ENCODE peak calls at places on chromosomes 1 and 21, in six cellular contexts. One of them, this sample, is unnamed.

GRCh38 chr1:20411196-20411980 is 74.6 kb downstream of the CAMK2N1 start:
- DNase-seq in AG09319: peak
- DNase-seq in cardiac muscle cell: no peak
- DNase-seq in esophagus muscularis mucosa: no peak
- DNase-seq in AG04450: peak
- DNase-seq in HFF-Myc: peak
- DNase-seq in this sample: no peak

GRCh38 chr1:208029381-208030319 is 118.7 kb upstream of the CD34 start:
- DNase-seq in HFF-Myc: no peak
- DNase-seq in cardiac muscle cell: no peak
- DNase-seq in AG09319: peak
- DNase-seq in AG04450: peak
- DNase-seq in esophagus muscularis mucosa: no peak
- DNase-seq in this sample: no peak

GRCh38 chr1:244214009-244214967 is 163.2 kb downstream of the ZBTB18 start:
- DNase-seq in esophagus muscularis mucosa: no peak
- DNase-seq in AG09319: peak
- DNase-seq in HFF-Myc: peak
- DNase-seq in AG04450: peak
- DNase-seq in cardiac muscle cell: no peak
- DNase-seq in this sample: no peak

GRCh38 chr21:24424786-24425185 is 1182.5 kb downstream of the MRPL39 start:
- DNase-seq in esophagus muscularis mucosa: no peak
- DNase-seq in cardiac muscle cell: no peak
- DNase-seq in HFF-Myc: no peak
- DNase-seq in AG09319: no peak
- DNase-seq in AG04450: no peak
- DNase-seq in this sample: no peak

GRCh38 chr1:39573736-39574624 is 2.6 kb downstream of the PABPC4 start:
- DNase-seq in AG04450: no peak
- DNase-seq in AG09319: no peak
- DNase-seq in esophagus muscularis mucosa: no peak
- DNase-seq in cardiac muscle cell: peak
- DNase-seq in HFF-Myc: no peak
- DNase-seq in this sample: no peak

GRCh38 chr1:183021405-183022201 is 1.6 kb upstream of the LAMC1 start:
- DNase-seq in esophagus muscularis mucosa: no peak
- DNase-seq in cardiac muscle cell: no peak
- DNase-seq in AG09319: no peak
- DNase-seq in AG04450: no peak
- DNase-seq in HFF-Myc: no peak
- DNase-seq in this sample: no peak

GRCh38 chr1:155003766-155004351 is 1.3 kb downstream of the ZBTB7B start:
- DNase-seq in cardiac muscle cell: peak
- DNase-seq in AG09319: no peak
- DNase-seq in HFF-Myc: no peak
- DNase-seq in AG04450: no peak
- DNase-seq in esophagus muscularis mucosa: no peak
- DNase-seq in this sample: no peak

GRCh38 chr1:216111842-216112241 is 311.4 kb downstream of the USH2A start:
- DNase-seq in AG09319: no peak
- DNase-seq in AG04450: no peak
- DNase-seq in esophagus muscularis mucosa: no peak
- DNase-seq in cardiac muscle cell: no peak
- DNase-seq in HFF-Myc: no peak
- DNase-seq in this sample: no peak

GRCh38 chr1:172939475-172939874 is 111.3 kb downstream of the TNFSF18 start:
- DNase-seq in esophagus muscularis mucosa: no peak
- DNase-seq in HFF-Myc: no peak
- DNase-seq in AG09319: no peak
- DNase-seq in cardiac muscle cell: no peak
- DNase-seq in AG04450: no peak
- DNase-seq in this sample: no peak

GRCh38 chr1:111976332-111976731 is 13.1 kb downstream of the KCND3 start:
- DNase-seq in cardiac muscle cell: no peak
- DNase-seq in esophagus muscularis mucosa: no peak
- DNase-seq in AG09319: no peak
- DNase-seq in HFF-Myc: no peak
- DNase-seq in AG04450: no peak
- DNase-seq in this sample: no peak

GRCh38 chr1:233088613-233089012 is 138.2 kb downstream of the NTPCR start:
- DNase-seq in cardiac muscle cell: no peak
- DNase-seq in HFF-Myc: no peak
- DNase-seq in AG04450: no peak
- DNase-seq in AG09319: no peak
- DNase-seq in esophagus muscularis mucosa: peak
- DNase-seq in this sample: no peak

GRCh38 chr1:236426215-236426614 is 32.1 kb downstream of the EDARADD start:
- DNase-seq in HFF-Myc: no peak
- DNase-seq in AG04450: no peak
- DNase-seq in esophagus muscularis mucosa: no peak
- DNase-seq in cardiac muscle cell: no peak
- DNase-seq in AG09319: no peak
- DNase-seq in this sample: peak

GRCh38 chr1:236421022-236421421 is 26.9 kb downstream of the EDARADD start:
- DNase-seq in cardiac muscle cell: no peak
- DNase-seq in esophagus muscularis mucosa: no peak
- DNase-seq in AG04450: no peak
- DNase-seq in AG09319: no peak
- DNase-seq in HFF-Myc: peak
- DNase-seq in this sample: no peak

GRCh38 chr1:236421850-236422516 is 27.9 kb downstream of the EDARADD start:
- DNase-seq in cardiac muscle cell: no peak
- DNase-seq in esophagus muscularis mucosa: no peak
- DNase-seq in AG04450: no peak
- DNase-seq in AG09319: no peak
- DNase-seq in HFF-Myc: no peak
- DNase-seq in this sample: no peak

GRCh38 chr1:236422517-236422876 is 28.4 kb downstream of the EDARADD start:
- DNase-seq in esophagus muscularis mucosa: no peak
- DNase-seq in HFF-Myc: no peak
- DNase-seq in AG09319: no peak
- DNase-seq in AG04450: no peak
- DNase-seq in cardiac muscle cell: no peak
- DNase-seq in this sample: no peak

GRCh38 chr1:236425031-236425663 is 31.1 kb downstream of the EDARADD start:
- DNase-seq in AG04450: no peak
- DNase-seq in HFF-Myc: no peak
- DNase-seq in cardiac muscle cell: no peak
- DNase-seq in esophagus muscularis mucosa: no peak
- DNase-seq in AG09319: no peak
- DNase-seq in this sample: peak
- TF ChIP-seq CTCF in AG04450: no peak
- TF ChIP-seq CTCF in HFF-Myc: no peak
- TF ChIP-seq CTCF in cardiac muscle cell: no peak
- TF ChIP-seq CTCF in esophagus muscularis mucosa: no peak
- TF ChIP-seq CTCF in AG09319: no peak
- TF ChIP-seq CTCF in this sample: no peak

DNA sequence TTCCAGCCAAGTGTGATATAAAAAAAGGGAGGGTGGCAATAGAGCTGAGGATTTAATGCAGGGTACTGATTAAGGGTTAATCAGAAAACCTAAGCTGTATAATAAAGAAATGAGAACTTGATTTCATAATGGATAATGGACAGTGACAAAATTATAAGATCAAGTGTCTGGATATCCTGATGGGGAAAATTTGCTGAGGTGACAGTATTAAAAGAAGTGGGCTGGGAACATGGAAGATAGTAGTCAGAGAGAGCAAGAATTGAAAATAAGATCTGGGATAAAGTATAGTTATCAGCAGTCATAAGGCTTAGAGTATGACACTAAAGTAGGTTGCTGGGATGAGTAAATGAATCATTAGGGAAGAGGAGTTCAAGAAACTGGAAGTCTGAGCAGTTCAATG is 627.3 kb upstream of the RGS18 start:
- DNase-seq in HFF-Myc: no peak
- DNase-seq in AG04450: no peak
- DNase-seq in cardiac muscle cell: no peak
- DNase-seq in esophagus muscularis mucosa: no peak
- DNase-seq in AG09319: no peak
- DNase-seq in this sample: no peak
- TF ChIP-seq CTCF in HFF-Myc: no peak
- TF ChIP-seq CTCF in AG04450: no peak
- TF ChIP-seq CTCF in cardiac muscle cell: no peak
- TF ChIP-seq CTCF in esophagus muscularis mucosa: no peak
- TF ChIP-seq CTCF in AG09319: no peak
- TF ChIP-seq CTCF in this sample: no peak

GRCh38 chr1:10306435-10306834 is 92.4 kb upstream of the PGD start:
- DNase-seq in cardiac muscle cell: no peak
- DNase-seq in AG09319: no peak
- DNase-seq in esophagus muscularis mucosa: no peak
- DNase-seq in AG04450: no peak
- DNase-seq in HFF-Myc: no peak
- DNase-seq in this sample: no peak
- TF ChIP-seq CTCF in cardiac muscle cell: no peak
- TF ChIP-seq CTCF in AG09319: no peak
- TF ChIP-seq CTCF in esophagus muscularis mucosa: no peak
- TF ChIP-seq CTCF in AG04450: no peak
- TF ChIP-seq CTCF in HFF-Myc: no peak
- TF ChIP-seq CTCF in this sample: no peak

GRCh38 chr21:35444391-35444790 is 395.3 kb upstream of the RUNX1 start:
- DNase-seq in AG09319: no peak
- DNase-seq in HFF-Myc: no peak
- DNase-seq in esophagus muscularis mucosa: no peak
- DNase-seq in AG04450: no peak
- DNase-seq in cardiac muscle cell: no peak
- DNase-seq in this sample: no peak
- TF ChIP-seq CTCF in AG09319: no peak
- TF ChIP-seq CTCF in HFF-Myc: no peak
- TF ChIP-seq CTCF in esophagus muscularis mucosa: no peak
- TF ChIP-seq CTCF in AG04450: no peak
- TF ChIP-seq CTCF in cardiac muscle cell: no peak
- TF ChIP-seq CTCF in this sample: no peak

GRCh38 chr1:114559356-114559755 is 22.1 kb downstream of the BCAS2 start:
- DNase-seq in AG04450: no peak
- DNase-seq in esophagus muscularis mucosa: no peak
- DNase-seq in cardiac muscle cell: no peak
- DNase-seq in AG09319: no peak
- DNase-seq in HFF-Myc: no peak
- DNase-seq in this sample: no peak

GRCh38 chr1:114554577-114554976 is 26.8 kb downstream of the BCAS2 start:
- DNase-seq in AG09319: no peak
- DNase-seq in cardiac muscle cell: no peak
- DNase-seq in HFF-Myc: no peak
- DNase-seq in esophagus muscularis mucosa: no peak
- DNase-seq in AG04450: no peak
- DNase-seq in this sample: no peak

GRCh38 chr1:114564141-114564540 is 17.3 kb downstream of the BCAS2 start:
- DNase-seq in HFF-Myc: no peak
- DNase-seq in cardiac muscle cell: no peak
- DNase-seq in AG09319: no peak
- DNase-seq in esophagus muscularis mucosa: no peak
- DNase-seq in AG04450: no peak
- DNase-seq in this sample: no peak

GRCh38 chr1:114561333-114561732 is 20.1 kb downstream of the BCAS2 start:
- DNase-seq in AG04450: no peak
- DNase-seq in cardiac muscle cell: no peak
- DNase-seq in esophagus muscularis mucosa: no peak
- DNase-seq in AG09319: no peak
- DNase-seq in HFF-Myc: no peak
- DNase-seq in this sample: no peak

GRCh38 chr1:114558548-114558947 is 22.9 kb downstream of the BCAS2 start:
- DNase-seq in HFF-Myc: no peak
- DNase-seq in AG04450: no peak
- DNase-seq in cardiac muscle cell: peak
- DNase-seq in AG09319: no peak
- DNase-seq in esophagus muscularis mucosa: no peak
- DNase-seq in this sample: no peak
- TF ChIP-seq CTCF in HFF-Myc: no peak
- TF ChIP-seq CTCF in AG04450: peak
- TF ChIP-seq CTCF in cardiac muscle cell: peak
- TF ChIP-seq CTCF in AG09319: peak
- TF ChIP-seq CTCF in esophagus muscularis mucosa: peak
- TF ChIP-seq CTCF in this sample: peak

GRCh38 chr1:7060826-7061225 is 275.6 kb downstream of the CAMTA1 start:
- DNase-seq in esophagus muscularis mucosa: no peak
- DNase-seq in AG09319: no peak
- DNase-seq in HFF-Myc: no peak
- DNase-seq in cardiac muscle cell: no peak
- DNase-seq in AG04450: no peak
- DNase-seq in this sample: no peak

GRCh38 chr1:7063981-7064380 is 278.7 kb downstream of the CAMTA1 start:
- DNase-seq in AG04450: no peak
- DNase-seq in AG09319: no peak
- DNase-seq in HFF-Myc: no peak
- DNase-seq in esophagus muscularis mucosa: no peak
- DNase-seq in cardiac muscle cell: no peak
- DNase-seq in this sample: no peak

GRCh38 chr1:7062346-7063061 is 277.2 kb downstream of the CAMTA1 start:
- DNase-seq in cardiac muscle cell: no peak
- DNase-seq in AG09319: no peak
- DNase-seq in AG04450: no peak
- DNase-seq in HFF-Myc: no peak
- DNase-seq in esophagus muscularis mucosa: no peak
- DNase-seq in this sample: no peak
- TF ChIP-seq CTCF in cardiac muscle cell: no peak
- TF ChIP-seq CTCF in AG09319: no peak
- TF ChIP-seq CTCF in AG04450: no peak
- TF ChIP-seq CTCF in HFF-Myc: no peak
- TF ChIP-seq CTCF in esophagus muscularis mucosa: no peak
- TF ChIP-seq CTCF in this sample: no peak

This sample was measured in osteocyte.